ENCODE peak calls at places on chromosome 11, in five cellular contexts. V, M, R, Q and A are unnamed samples.

GRCh38 chr11:1826552-1827094 is 8.2 kb upstream of the SYT8 start:
- DNase-seq in V (no peak), M (peak; percentile 50), R (peak; percentile 71), Q (no peak), A (peak; percentile 92)

GRCh38 chr11:103091024-103091423 is 936 bp downstream of the DCUN1D5 start:
- DNase-seq in V (no peak), M (peak; percentile 12), R (peak; percentile 25), Q (no peak), A (no peak)

GRCh38 chr11:46220313-46220712 is 57.1 kb upstream of the CREB3L1 start:
- DNase-seq in V (no peak), M (no peak), R (no peak), Q (no peak), A (no peak)

GRCh38 chr11:82867495-82868082 is 32.6 kb downstream of the PRCP start:
- DNase-seq in V (peak; percentile 64), M (peak; percentile 75), R (peak; percentile 62), Q (peak; percentile 9), A (peak; percentile 82)

GRCh38 chr11:76237914-76238313 is 31.6 kb upstream of the WNT11 start:
- DNase-seq in V (peak; percentile 48), M (peak; percentile 66), R (peak; percentile 43), Q (no peak), A (peak; percentile 65)

GRCh38 chr11:132111781-132112380 is 741.5 kb downstream of the NTM start:
- DNase-seq in V (no peak), M (no peak), R (no peak), Q (no peak), A (no peak)

GRCh38 chr11:129960216-129961214 is 42.1 kb downstream of the PRDM10 start:
- DNase-seq in V (peak; percentile 56), M (peak; percentile 47), R (no peak), Q (no peak), A (no peak)

GRCh38 chr11:72609045-72609444 is 65.2 kb downstream of the PDE2A start:
- DNase-seq in V (no peak), M (no peak), R (no peak), Q (no peak), A (no peak)

GRCh38 chr11:45847908-45848316 is 637 bp downstream of the CRY2 start:
- DNase-seq in V (no peak), M (peak; percentile 41), R (peak; percentile 52), Q (no peak), A (no peak)

GRCh38 chr11:34525098-34525497 is 11.5 kb upstream of the ELF5 start:
- DNase-seq in V (no peak), M (no peak), R (no peak), Q (no peak), A (no peak)

GRCh38 chr11:69443968-69444364 is 37.5 kb upstream of the LINC01488 start:
- DNase-seq in V (no peak), M (no peak), R (no peak), Q (no peak), A (no peak)

GRCh38 chr11:30526558-30526957 is 59.6 kb downstream of the MPPED2 start:
- DNase-seq in V (no peak), M (no peak), R (no peak), Q (no peak), A (no peak)

GRCh38 chr11:68053981-68054812 is 15.4 kb downstream of the TCIRG1 start:
- DNase-seq in V (no peak), M (no peak), R (no peak), Q (no peak), A (no peak)

GRCh38 chr11:17472467-17472866 is 4.2 kb downstream of the ABCC8 start:
- DNase-seq in V (no peak), M (no peak), R (peak; percentile 72), Q (no peak), A (no peak)

GRCh38 chr11:30171661-30172060 is 59.2 kb upstream of the FSHB start:
- DNase-seq in V (no peak), M (no peak), R (no peak), Q (no peak), A (peak; percentile 62)

GRCh38 chr11:44746894-44747293 is 20.1 kb downstream of the TSPAN18 start:
- DNase-seq in V (no peak), M (no peak), R (peak; percentile 59), Q (no peak), A (no peak)
- TF ChIP-seq JUND in V (no peak), M (no peak), R (no peak), Q (no peak), A (no peak)

DNA sequence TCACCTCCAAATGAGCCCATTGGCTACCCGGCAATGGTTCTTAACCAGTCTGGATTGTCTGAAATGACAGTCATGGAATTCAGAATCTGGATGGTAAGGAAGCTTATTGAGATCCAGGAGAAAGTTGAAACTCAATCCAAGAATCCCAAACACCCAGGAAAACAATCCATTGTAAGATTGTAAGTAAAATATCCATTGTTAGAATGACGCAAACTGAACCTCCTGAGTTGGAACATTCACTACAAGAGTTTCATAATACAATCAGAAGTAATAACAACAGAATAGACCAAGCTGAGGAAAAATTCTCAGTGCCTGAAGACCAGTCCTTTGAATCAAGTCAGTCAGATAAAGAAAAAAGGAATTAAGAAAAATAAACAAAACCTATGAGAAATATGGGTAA is 22.1 kb downstream of the OR8G5 start:
- DNase-seq in V (no peak), M (no peak), R (no peak), Q (no peak), A (no peak)
- TF ChIP-seq JUND in V (no peak), M (no peak), R (no peak), Q (no peak), A (no peak)

GRCh38 chr11:110076388-110076965 is 16.7 kb upstream of the ZC3H12C start:
- DNase-seq in V (no peak), M (no peak), R (no peak), Q (no peak), A (no peak)
- TF ChIP-seq JUND in V (no peak), M (no peak), R (no peak), Q (no peak), A (no peak)

GRCh38 chr11:122628691-122629555 is 26.6 kb upstream of the UBASH3B start:
- DNase-seq in V (peak; percentile 64), M (peak; percentile 65), R (peak; percentile 82), Q (peak; percentile 34), A (peak; percentile 66)
- TF ChIP-seq JUND in V (no peak), M (no peak), R (no peak), Q (no peak), A (no peak)

GRCh38 chr11:112174789-112175595 is at the start of gene BCO2:
- DNase-seq in V (peak; percentile 52), M (peak; percentile 70), R (peak; percentile 79), Q (no peak), A (peak; percentile 82)
- TF ChIP-seq JUND in V (no peak), M (no peak), R (no peak), Q (no peak), A (no peak)